ENCODE peak calls at places on chromosomes 7 and 10, in nine cellular contexts. M is stimulated activated CD8-positive, alpha-beta memory T cell treated with anti-CD3 and anti-CD28 coated beads, Interleukin-7, amount 100 ng/mL, for 48 hours; T is GM18507; Z is endodermal cell; B is fibroblast of the conjunctiva; L is kidney tubule cell; U is lower lobe of right lung; S is aorta; C is activated T-helper 1 cell treated with Interleukin-2 at 50 U/mL for 16 hours. H is an unnamed sample.

GRCh38 chr7:42720871-42721835 is 190.7 kb downstream of the C7orf25 start:
- DNase-seq in M (no peak), T (no peak), Z (no peak), B (no peak), L (no peak), U (no peak), S (no peak), C (no peak), H (no peak)

GRCh38 chr7:155999631-156000489 is 187.6 kb upstream of the SHH start:
- DNase-seq in M (no peak), T (no peak), Z (peak; percentile 22), B (no peak), L (no peak), U (no peak), S (peak; percentile 63), C (no peak), H (no peak)

GRCh38 chr10:70448236-70448635 is 6.8 kb upstream of the NODAL start:
- DNase-seq in M (no peak), T (no peak), Z (no peak), B (no peak), L (no peak), U (no peak), S (no peak), C (no peak), H (no peak)

GRCh38 chr7:69781412-69781846 is 183.2 kb downstream of the AUTS2 start:
- DNase-seq in M (no peak), T (no peak), Z (no peak), B (no peak), L (no peak), U (no peak), S (no peak), C (no peak), H (no peak)

GRCh38 chr7:27364344-27364758 is 121.7 kb downstream of the EVX1 start:
- DNase-seq in M (no peak), T (no peak), Z (no peak), B (peak; percentile 86), L (no peak), U (no peak), S (no peak), C (no peak), H (no peak)

GRCh38 chr7:2403718-2404648 is 572 bp downstream of the CHST12 start:
- DNase-seq in M (no peak), T (no peak), Z (peak; percentile 80), B (no peak), L (peak; percentile 38), U (no peak), S (peak; percentile 84), C (no peak), H (no peak)

GRCh38 chr10:99754670-99755069 is 22.6 kb downstream of the CUTC start:
- DNase-seq in M (no peak), T (no peak), Z (no peak), B (no peak), L (peak; percentile 71), U (no peak), S (no peak), C (no peak), H (no peak)

GRCh38 chr7:16345979-16346958 is 75.1 kb downstream of the CRPPA start:
- DNase-seq in M (no peak), T (no peak), Z (no peak), B (no peak), L (peak; percentile 96), U (no peak), S (no peak), C (no peak), H (no peak)

GRCh38 chr10:18238875-18239485 is 98.8 kb downstream of the CACNB2 start:
- DNase-seq in M (no peak), T (no peak), Z (no peak), B (peak; percentile 55), L (peak; percentile 57), U (no peak), S (no peak), C (no peak), H (peak; percentile 48)

GRCh38 chr10:69803809-69804208 is 2.1 kb downstream of the COL13A1 start:
- DNase-seq in M (no peak), T (no peak), Z (no peak), B (no peak), L (no peak), U (no peak), S (no peak), C (no peak), H (no peak)

GRCh38 chr7:23530355-23530754 is 1.4 kb downstream of the TRA2A start:
- DNase-seq in M (no peak), T (peak; percentile 32), Z (no peak), B (peak; percentile 16), L (peak; percentile 67), U (no peak), S (no peak), C (no peak), H (peak; percentile 64)

GRCh38 chr10:94042001-94042813 is 48.5 kb downstream of the PLCE1 start:
- DNase-seq in M (no peak), T (no peak), Z (peak; percentile 51), B (peak; percentile 90), L (peak; percentile 76), U (no peak), S (no peak), C (no peak), H (no peak)

H was measured in GM13977.